ENCODE peak calls at places on chromosomes 3 and 15, in eight cellular contexts. U, I, V, H, C, P, J and R are unnamed samples.

GRCh38 chr3:50436063-50436674 is 67.3 kb downstream of the CACNA2D2 start:
- DNase-seq in U (peak), I (peak), V (no peak), H (peak), C (peak), P (peak), J (peak), R (peak)

GRCh38 chr3:126781889-126782491 is 78.0 kb downstream of the CHCHD6 start:
- DNase-seq in U (no peak), I (peak), V (peak), H (no peak), C (no peak), P (peak), J (peak), R (no peak)

GRCh38 chr3:104740874-104741273 is 625.8 kb upstream of the ALCAM start:
- DNase-seq in U (no peak), I (no peak), V (no peak), H (no peak), C (no peak), P (no peak), J (no peak), R (no peak)

GRCh38 chr15:54840999-54841398 is 355.7 kb downstream of the RSL24D1 start:
- DNase-seq in U (no peak), I (no peak), V (no peak), H (no peak), C (no peak), P (no peak), J (no peak), R (no peak)

GRCh38 chr3:73502609-73503560 is 121.9 kb downstream of the PDZRN3 start:
- DNase-seq in U (peak), I (peak), V (peak), H (peak), C (peak), P (peak), J (peak), R (peak)

GRCh38 chr3:55066406-55067128 is 138.7 kb upstream of the LRTM1 start:
- DNase-seq in U (peak), I (peak), V (no peak), H (no peak), C (no peak), P (no peak), J (no peak), R (no peak)

GRCh38 chr15:67240235-67241131 is 14.0 kb downstream of the AAGAB start:
- DNase-seq in U (no peak), I (no peak), V (no peak), H (no peak), C (no peak), P (no peak), J (no peak), R (peak)

GRCh38 chr15:70347766-70348558 is 250.2 kb upstream of the TLE3 start:
- DNase-seq in U (no peak), I (no peak), V (no peak), H (no peak), C (no peak), P (no peak), J (no peak), R (no peak)

GRCh38 chr15:80823995-80824394 is 44.8 kb downstream of the CEMIP start:
- DNase-seq in U (no peak), I (no peak), V (no peak), H (no peak), C (no peak), P (no peak), J (no peak), R (no peak)

GRCh38 chr3:49654955-49655556 is 19.1 kb upstream of the APEH start:
- DNase-seq in U (no peak), I (no peak), V (no peak), H (no peak), C (no peak), P (no peak), J (no peak), R (no peak)

GRCh38 chr3:12370758-12371157 is 81.9 kb downstream of the PPARG start:
- DNase-seq in U (no peak), I (peak), V (no peak), H (no peak), C (no peak), P (peak), J (peak), R (no peak)

GRCh38 chr15:100842756-100843730 is 36.6 kb upstream of the ALDH1A3 start:
- DNase-seq in U (no peak), I (peak), V (peak), H (no peak), C (no peak), P (peak), J (no peak), R (no peak)

GRCh38 chr3:73389104-73389809 is 235.5 kb downstream of the PDZRN3 start:
- DNase-seq in U (no peak), I (no peak), V (no peak), H (no peak), C (no peak), P (no peak), J (no peak), R (no peak)

GRCh38 chr15:92451225-92451825 is 57.6 kb downstream of the ST8SIA2 start:
- DNase-seq in U (no peak), I (peak), V (no peak), H (no peak), C (no peak), P (peak), J (no peak), R (no peak)

GRCh38 chr15:78425643-78426042 is 12.4 kb upstream of the IREB2 start:
- DNase-seq in U (no peak), I (no peak), V (no peak), H (no peak), C (no peak), P (no peak), J (no peak), R (no peak)

GRCh38 chr3:105793040-105793439 is 75.8 kb downstream of the CBLB start:
- DNase-seq in U (no peak), I (peak), V (no peak), H (no peak), C (no peak), P (no peak), J (peak), R (no peak)

GRCh38 chr3:146803746-146804145 is 198.6 kb upstream of the PLSCR5 start:
- DNase-seq in U (no peak), I (peak), V (peak), H (no peak), C (no peak), P (peak), J (peak), R (no peak)

GRCh38 chr3:197899833-197900478 is 50.0 kb upstream of the RPL35A start:
- DNase-seq in U (no peak), I (no peak), V (no peak), H (no peak), C (no peak), P (no peak), J (no peak), R (no peak)

GRCh38 chr3:108334698-108335097 is 38.4 kb downstream of the HHLA2 start:
- DNase-seq in U (no peak), I (no peak), V (no peak), H (no peak), C (no peak), P (no peak), J (no peak), R (no peak)

GRCh38 chr3:61894988-61895935 is 333.9 kb downstream of the PTPRG start:
- DNase-seq in U (peak), I (peak), V (peak), H (no peak), C (no peak), P (peak), J (no peak), R (peak)

GRCh38 chr15:72197460-72198409 is at the start of gene GRAMD2A:
- DNase-seq in U (no peak), I (peak), V (no peak), H (no peak), C (no peak), P (no peak), J (peak), R (peak)

GRCh38 chr15:53693729-53694533 is 65.5 kb downstream of the WDR72 start:
- DNase-seq in U (no peak), I (no peak), V (no peak), H (no peak), C (no peak), P (no peak), J (no peak), R (no peak)

GRCh38 chr15:79078763-79079395 is 11.7 kb downstream of the RASGRF1 start:
- DNase-seq in U (peak), I (no peak), V (no peak), H (no peak), C (no peak), P (no peak), J (no peak), R (no peak)

GRCh38 chr3:52529376-52530333 is 4.0 kb downstream of the NT5DC2 start:
- DNase-seq in U (no peak), I (peak), V (no peak), H (no peak), C (no peak), P (no peak), J (no peak), R (no peak)

GRCh38 chr15:83709246-83709645 is 55.3 kb downstream of the ADAMTSL3 start:
- DNase-seq in U (no peak), I (no peak), V (no peak), H (no peak), C (no peak), P (no peak), J (no peak), R (no peak)

GRCh38 chr3:85312326-85312725 is 353.5 kb downstream of the CADM2 start:
- DNase-seq in U (no peak), I (no peak), V (no peak), H (no peak), C (no peak), P (no peak), J (no peak), R (no peak)

GRCh38 chr15:95162967-95163531 is 931.7 kb downstream of the MCTP2 start:
- DNase-seq in U (no peak), I (peak), V (peak), H (no peak), C (no peak), P (peak), J (no peak), R (no peak)

GRCh38 chr3:104385421-104385820 is 981.3 kb upstream of the ALCAM start:
- DNase-seq in U (no peak), I (peak), V (no peak), H (no peak), C (no peak), P (no peak), J (no peak), R (no peak)

GRCh38 chr15:80969316-80969715 is 20.3 kb downstream of the MESD start:
- DNase-seq in U (no peak), I (no peak), V (no peak), H (no peak), C (no peak), P (no peak), J (no peak), R (no peak)

GRCh38 chr15:70098461-70099166 is 897 bp upstream of the TLE3 start:
- DNase-seq in U (peak), I (peak), V (no peak), H (peak), C (peak), P (no peak), J (peak), R (no peak)

GRCh38 chr15:45199136-45199810 is 11.5 kb upstream of the SHF start:
- DNase-seq in U (no peak), I (no peak), V (no peak), H (no peak), C (no peak), P (no peak), J (peak), R (no peak)

GRCh38 chr3:87333393-87333892 is 57.1 kb upstream of the POU1F1 start:
- DNase-seq in U (no peak), I (peak), V (peak), H (no peak), C (no peak), P (peak), J (no peak), R (no peak)

GRCh38 chr15:68609618-68610017 is 30.8 kb downstream of the CORO2B start:
- DNase-seq in U (no peak), I (peak), V (no peak), H (no peak), C (no peak), P (no peak), J (no peak), R (no peak)

GRCh38 chr3:141489184-141489583 is 2.4 kb downstream of the RASA2 start:
- DNase-seq in U (no peak), I (no peak), V (no peak), H (no peak), C (no peak), P (no peak), J (no peak), R (no peak)

GRCh38 chr3:124774841-124775402 is 44.7 kb downstream of the UMPS start:
- DNase-seq in U (no peak), I (no peak), V (no peak), H (no peak), C (no peak), P (no peak), J (no peak), R (no peak)

GRCh38 chr3:123660900-123661299 is 76.0 kb upstream of the HACD2 start:
- DNase-seq in U (peak), I (peak), V (peak), H (no peak), C (no peak), P (peak), J (no peak), R (no peak)

GRCh38 chr15:32838820-32839219 is 121.0 kb downstream of the GREM1 start:
- DNase-seq in U (no peak), I (peak), V (peak), H (no peak), C (no peak), P (peak), J (no peak), R (no peak)

GRCh38 chr15:71713191-71713798 is 97.1 kb upstream of the NR2E3 start:
- DNase-seq in U (no peak), I (peak), V (no peak), H (no peak), C (no peak), P (no peak), J (peak), R (no peak)

GRCh38 chr3:100981546-100981945 is 11.7 kb downstream of the ABI3BP start:
- DNase-seq in U (no peak), I (no peak), V (no peak), H (no peak), C (no peak), P (no peak), J (no peak), R (no peak)

GRCh38 chr3:153094386-153094785 is 67.6 kb upstream of the RAP2B start:
- DNase-seq in U (no peak), I (no peak), V (no peak), H (no peak), C (no peak), P (no peak), J (no peak), R (no peak)

GRCh38 chr3:153087595-153088566 is 74.1 kb upstream of the RAP2B start:
- DNase-seq in U (no peak), I (peak), V (peak), H (no peak), C (no peak), P (peak), J (no peak), R (no peak)

GRCh38 chr3:153089620-153090019 is 72.4 kb upstream of the RAP2B start:
- DNase-seq in U (no peak), I (no peak), V (no peak), H (no peak), C (no peak), P (no peak), J (no peak), R (no peak)

GRCh38 chr3:153093629-153094028 is 68.4 kb upstream of the RAP2B start:
- DNase-seq in U (no peak), I (no peak), V (no peak), H (no peak), C (no peak), P (no peak), J (no peak), R (no peak)

DNA sequence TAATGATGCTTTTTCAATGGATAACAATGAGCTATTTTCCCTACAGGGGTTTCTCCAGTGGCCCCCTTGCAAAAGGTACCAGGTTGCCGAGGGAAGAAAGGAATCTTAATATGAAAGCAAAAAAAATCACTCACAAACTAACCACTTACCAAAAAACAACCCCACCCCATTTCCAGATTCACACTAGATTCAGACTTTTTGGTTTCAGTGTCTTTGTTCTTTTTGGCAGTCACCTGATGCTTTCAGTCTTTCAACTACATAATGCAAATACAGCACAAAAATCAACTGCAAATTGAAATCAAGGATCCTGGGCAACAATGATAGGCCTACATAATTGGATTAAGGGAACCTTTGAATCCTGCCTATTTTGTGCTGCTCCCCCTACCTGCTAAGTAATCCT is 71.1 kb upstream of the RAP2B start:
- DNase-seq in U (no peak), I (no peak), V (no peak), H (no peak), C (no peak), P (no peak), J (peak), R (no peak)
- TF ChIP-seq CTCF in U (no peak), I (no peak), V (no peak), H (no peak), C (no peak), P (no peak), J (peak), R (no peak)

GRCh38 chr3:134311693-134312071 is 61.0 kb upstream of the RYK start:
- DNase-seq in U (no peak), I (no peak), V (no peak), H (no peak), C (no peak), P (no peak), J (no peak), R (no peak)

GRCh38 chr3:134311265-134311664 is 60.6 kb upstream of the RYK start:
- DNase-seq in U (no peak), I (no peak), V (no peak), H (no peak), C (no peak), P (peak), J (no peak), R (no peak)

GRCh38 chr3:134313839-134314587 is 60.2 kb downstream of the AMOTL2 start:
- DNase-seq in U (no peak), I (no peak), V (no peak), H (no peak), C (no peak), P (no peak), J (no peak), R (no peak)

GRCh38 chr3:134312873-134313838 is 61.1 kb downstream of the AMOTL2 start:
- DNase-seq in U (peak), I (peak), V (no peak), H (peak), C (no peak), P (peak), J (peak), R (no peak)

GRCh38 chr3:134312072-134312872 is 61.6 kb upstream of the RYK start:
- DNase-seq in U (no peak), I (no peak), V (no peak), H (no peak), C (no peak), P (no peak), J (peak), R (peak)
- TF ChIP-seq CTCF in U (peak), I (peak), V (peak), H (peak), C (no peak), P (peak), J (peak), R (peak)

GRCh38 chr3:167901087-167901486 is 165.6 kb downstream of the SERPINI1 start:
- DNase-seq in U (no peak), I (peak), V (no peak), H (no peak), C (no peak), P (no peak), J (no peak), R (no peak)
- TF ChIP-seq CTCF in U (no peak), I (no peak), V (no peak), H (no peak), C (no peak), P (no peak), J (no peak), R (no peak)

GRCh38 chr3:177484926-177485325 is 287.6 kb upstream of the TBL1XR1 start:
- DNase-seq in U (no peak), I (no peak), V (no peak), H (no peak), C (no peak), P (no peak), J (no peak), R (no peak)

GRCh38 chr3:177482048-177482741 is 284.9 kb upstream of the TBL1XR1 start:
- DNase-seq in U (no peak), I (no peak), V (no peak), H (no peak), C (no peak), P (no peak), J (no peak), R (no peak)

GRCh38 chr3:177481329-177481728 is 284.0 kb upstream of the TBL1XR1 start:
- DNase-seq in U (no peak), I (no peak), V (no peak), H (no peak), C (no peak), P (no peak), J (peak), R (no peak)

GRCh38 chr3:177484206-177484605 is 286.9 kb upstream of the TBL1XR1 start:
- DNase-seq in U (no peak), I (no peak), V (no peak), H (no peak), C (no peak), P (no peak), J (no peak), R (no peak)

DNA sequence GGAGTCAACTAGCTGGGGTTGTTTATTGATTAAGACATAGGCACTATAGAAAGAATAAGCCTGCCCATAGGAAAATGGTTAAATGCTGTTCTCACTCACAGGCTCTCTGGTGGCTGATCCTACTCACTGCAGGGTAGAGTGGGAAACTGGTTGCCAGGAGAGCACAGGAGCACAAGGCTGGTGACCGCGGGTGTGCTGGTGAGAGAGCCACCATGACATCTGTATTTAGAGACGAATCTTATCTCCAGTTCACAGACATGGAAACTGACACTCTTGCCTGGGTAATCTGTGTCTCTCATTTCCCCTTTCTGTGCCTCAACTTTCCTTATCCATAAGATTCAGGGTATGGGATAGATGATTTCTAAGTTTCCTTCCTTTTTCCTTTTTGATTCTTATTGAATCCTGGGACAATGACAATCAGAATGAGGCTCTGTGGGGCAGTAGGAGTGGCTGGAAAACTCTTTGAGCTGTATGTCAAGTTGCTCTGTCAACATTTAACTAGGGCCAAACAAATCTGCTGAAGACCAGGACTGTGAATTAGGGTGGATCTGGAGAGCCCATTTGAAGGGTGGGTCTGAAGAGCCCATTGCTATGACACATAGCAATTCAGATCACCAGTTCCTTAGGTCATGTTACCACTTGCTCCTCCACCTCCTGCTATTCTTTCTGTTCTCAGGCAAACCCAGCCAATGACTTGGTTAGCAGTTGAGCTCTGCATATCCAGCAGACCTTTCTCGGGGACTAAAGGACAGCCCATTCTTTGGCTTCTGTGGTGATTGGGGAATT is 286.1 kb upstream of the TBL1XR1 start:
- DNase-seq in U (no peak), I (no peak), V (no peak), H (no peak), C (no peak), P (no peak), J (peak), R (no peak)
- TF ChIP-seq CTCF in U (no peak), I (peak), V (no peak), H (peak), C (no peak), P (peak), J (peak), R (no peak)

GRCh38 chr3:66858656-66859381 is 139.3 kb upstream of the KBTBD8 start:
- DNase-seq in U (no peak), I (no peak), V (no peak), H (no peak), C (no peak), P (no peak), J (peak), R (no peak)
- TF ChIP-seq CTCF in U (no peak), I (peak), V (peak), H (peak), C (no peak), P (no peak), J (peak), R (no peak)